ENCODE peak calls at places on chromosomes 5 and 9, in nine cellular contexts. F is H1; M is esophagus squamous epithelium; S is body of pancreas; L is foreskin fibroblast; Y is CD4-positive, alpha-beta memory T cell; N is naive thymus-derived CD4-positive, alpha-beta T cell; P is GM12878; R is HFF-Myc. H is an unnamed sample.

GRCh38 chr9:134909511-134910105 is 8.1 kb downstream of the FCN1 start:
- DNase-seq in P (no peak), Y (no peak), L (no peak), S (no peak), R (no peak), N (no peak), F (no peak), M (no peak), H (peak; percentile 39)

GRCh38 chr5:136192526-136193395 is at the start of gene SMIM32:
- DNase-seq in P (no peak), Y (no peak), N (no peak), L (peak; percentile 34), F (peak; percentile 72), R (no peak), M (no peak), S (no peak), H (peak; percentile 51)

GRCh38 chr9:69532359-69532758 is 139.8 kb downstream of the APBA1 start:
- DNase-seq in L (peak; percentile 47), S (no peak), P (no peak), R (no peak), M (no peak), F (no peak), N (no peak), Y (no peak), H (no peak)

GRCh38 chr9:89778100-89779085 is 173.6 kb downstream of the GADD45G start:
- DNase-seq in S (no peak), P (no peak), L (no peak), R (no peak), M (no peak), Y (no peak), N (no peak), F (no peak), H (no peak)

GRCh38 chr5:148897842-148898241 is 71.4 kb downstream of the ADRB2 start:
- DNase-seq in S (no peak), N (no peak), P (no peak), Y (no peak), M (no peak), L (no peak), F (no peak), R (no peak), H (no peak)

GRCh38 chr5:168881427-168882149 is 302.4 kb upstream of the PANK3 start:
- DNase-seq in F (peak; percentile 59), N (no peak), P (no peak), M (no peak), S (no peak), Y (no peak), L (no peak), R (no peak), H (no peak)

GRCh38 chr9:132798817-132799790 is 79.0 kb downstream of the AK8 start:
- DNase-seq in P (no peak), S (no peak), Y (no peak), R (no peak), L (peak; percentile 25), N (no peak), M (no peak), F (no peak), H (no peak)

GRCh38 chr5:127549551-127549950 is 32.1 kb downstream of the PRRC1 start:
- DNase-seq in N (no peak), L (peak; percentile 25), Y (no peak), R (peak; percentile 25), S (no peak), P (no peak), M (no peak), F (no peak), H (no peak)

GRCh38 chr9:23123048-23123632 is 676.5 kb downstream of the DMRTA1 start:
- DNase-seq in S (peak; percentile 29), N (no peak), P (no peak), Y (no peak), R (no peak), L (no peak), M (no peak), F (peak; percentile 50), H (no peak)

GRCh38 chr5:67253911-67254310 is 57.3 kb upstream of the CD180 start:
- DNase-seq in Y (no peak), L (peak; percentile 53), P (no peak), R (no peak), N (no peak), F (no peak), M (no peak), S (no peak), H (no peak)

GRCh38 chr9:4741365-4742031 is 496 bp upstream of the AK3 start:
- DNase-seq in R (no peak), Y (no peak), M (no peak), L (peak; percentile 57), N (no peak), P (no peak), F (peak; percentile 79), S (peak; percentile 56), H (peak; percentile 68)

GRCh38 chr5:1983919-1984695 is 101.4 kb upstream of the IRX4 start:
- DNase-seq in Y (no peak), N (no peak), S (no peak), P (no peak), R (no peak), M (no peak), F (no peak), L (no peak), H (no peak)

GRCh38 chr9:86674475-86674874 is 272.8 kb downstream of the GAS1 start:
- DNase-seq in P (no peak), F (no peak), L (peak; percentile 26), S (no peak), M (no peak), R (no peak), N (no peak), Y (no peak), H (no peak)

GRCh38 chr5:173283318-173284288 is 44.6 kb downstream of the STC2 start:
- DNase-seq in R (peak; percentile 25), L (peak; percentile 84), P (no peak), N (peak; percentile 51), F (peak; percentile 91), Y (peak; percentile 58), M (no peak), S (peak; percentile 79), H (no peak)

GRCh38 chr9:69376651-69377050 is 51.6 kb downstream of the ENTREP1 start:
- DNase-seq in M (no peak), F (no peak), S (no peak), R (peak; percentile 65), Y (no peak), P (no peak), N (no peak), L (peak; percentile 87), H (peak; percentile 19)

GRCh38 chr5:97142521-97143254 is at the start of gene LIX1:
- DNase-seq in P (no peak), F (peak; percentile 62), S (no peak), L (peak; percentile 68), M (no peak), N (no peak), R (peak; percentile 20), Y (peak; percentile 21), H (no peak)

GRCh38 chr5:158013939-158014338 is 155.0 kb upstream of the CLINT1 start:
- DNase-seq in L (peak; percentile 24), S (peak; percentile 25), M (no peak), F (peak; percentile 55), P (no peak), Y (no peak), R (no peak), N (no peak), H (no peak)

GRCh38 chr9:91164724-91165520 is 196.8 kb downstream of the AUH start:
- DNase-seq in M (peak; percentile 32), P (no peak), L (peak; percentile 98), Y (peak; percentile 27), N (no peak), S (no peak), R (peak; percentile 92), F (no peak), H (peak; percentile 57)

GRCh38 chr5:134758176-134758503 is 439 bp upstream of the DDX46 start:
- DNase-seq in P (no peak), N (no peak), S (no peak), L (no peak), Y (no peak), R (no peak), M (no peak), F (no peak), H (no peak)
- H3K4me3 ChIP-seq in P (peak overlapping the region; percentile 82), N (peak overlapping the region; percentile 75), S (no peak overlapping the region), L (peak overlapping the region; percentile 94), Y (peak overlapping the region; percentile 47), R (peak overlapping the region; percentile 94), M (peak overlapping the region; percentile 89), F (peak overlapping the region; percentile 98), H (peak overlapping the region; percentile 91)

GRCh38 chr9:92290785-92291429 is 2.6 kb downstream of the IARS1 start:
- DNase-seq in F (no peak), R (no peak), M (no peak), P (no peak), S (no peak), N (no peak), L (no peak), Y (no peak), H (no peak)
- H3K4me3 ChIP-seq in F (peak overlapping the region; percentile 91), R (peak overlapping the region; percentile 89), M (no peak overlapping the region), P (peak overlapping the region; percentile 81), S (no peak overlapping the region), N (no peak overlapping the region), L (no peak overlapping the region), Y (no peak overlapping the region), H (no peak overlapping the region)

DNA sequence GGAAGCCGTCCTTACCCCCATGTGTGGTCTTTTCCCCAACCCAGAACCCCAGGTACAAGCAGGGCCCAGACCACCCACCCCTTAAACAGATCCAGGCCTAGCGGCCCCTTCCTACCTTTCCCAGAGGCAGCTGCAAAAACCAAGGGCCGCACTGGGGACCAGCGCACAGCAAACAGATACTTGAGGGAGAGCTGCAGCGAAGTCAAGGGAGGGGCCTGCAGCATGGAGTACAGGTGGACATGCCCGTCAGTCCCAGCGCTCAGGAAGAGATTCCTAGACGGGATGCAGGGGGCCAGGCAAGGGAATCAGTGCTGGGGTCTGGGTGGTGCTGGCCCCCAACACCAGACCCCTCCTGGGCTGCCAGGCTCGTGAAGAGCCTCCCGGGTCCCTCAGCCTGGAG is 22.5 kb downstream of the DYNC2I2 start:
- DNase-seq in S (no peak), Y (no peak), M (no peak), L (no peak), N (no peak), F (no peak), R (no peak), P (no peak), H (no peak)
- H3K4me3 ChIP-seq in S (no peak overlapping the region), Y (no peak overlapping the region), M (no peak overlapping the region), L (no peak overlapping the region), N (no peak overlapping the region), F (no peak overlapping the region), R (no peak overlapping the region), P (no peak overlapping the region), H (no peak overlapping the region)

GRCh38 chr5:107671742-107672211 is 1.0 kb upstream of the EFNA5 start:
- DNase-seq in N (no peak), S (no peak), L (peak; percentile 85), F (peak; percentile 76), M (no peak), Y (no peak), P (no peak), R (no peak), H (no peak)

GRCh38 chr5:107670028-107670926 is 460 bp downstream of the EFNA5 start:
- DNase-seq in R (no peak), M (no peak), F (peak; percentile 74), L (peak; percentile 72), Y (no peak), S (peak; percentile 29), P (no peak), N (no peak), H (peak; percentile 66)

GRCh38 chr5:107672212-107673105 is 1.7 kb upstream of the EFNA5 start:
- DNase-seq in Y (no peak), P (no peak), L (peak; percentile 96), F (peak; percentile 77), S (peak; percentile 61), M (no peak), N (no peak), R (no peak), H (peak; percentile 56)

GRCh38 chr5:107669543-107670027 is 1.2 kb downstream of the EFNA5 start:
- DNase-seq in F (peak; percentile 73), L (peak; percentile 76), R (no peak), S (peak; percentile 23), N (no peak), P (no peak), M (no peak), Y (no peak), H (no peak)

GRCh38 chr5:107670927-107671741 is at the start of gene EFNA5:
- DNase-seq in F (peak; percentile 76), P (no peak), M (no peak), S (peak; percentile 18), R (no peak), N (no peak), Y (no peak), L (peak; percentile 76), H (no peak)
- H3K4me3 ChIP-seq in F (peak within 1 kb of the TSS; percentile 83), P (peak within 1 kb of the TSS; percentile 75), M (peak within 1 kb of the TSS; percentile 72), S (peak within 1 kb of the TSS; percentile 28), R (peak within 1 kb of the TSS; percentile 30), N (peak within 1 kb of the TSS; percentile 46), Y (no peak within 1 kb of the TSS), L (peak within 1 kb of the TSS; percentile 52), H (peak within 1 kb of the TSS; percentile 78)